ENCODE peak calls at places on chromosomes 12 and 14, in nine cellular contexts. P is CD8-positive, alpha-beta T cell; H is WERI-Rb-1; J is endothelial cell; V is CD4-positive, alpha-beta T cell; A is endothelial cell of umbilical vein; T is AG10803; G is kidney; O is sigmoid colon. N is an unnamed sample.

GRCh38 chr12:121534495-121535148 is 46.2 kb downstream of the KDM2B start:
- DNase-seq in P (peak; percentile 70), H (no peak), J (no peak), V (peak; percentile 18), A (no peak), T (no peak), G (peak; percentile 45), O (peak; percentile 48), N (no peak)

GRCh38 chr14:104894331-104895206 is 29.5 kb downstream of the CEP170B start:
- DNase-seq in P (peak; percentile 37), H (no peak), J (peak; percentile 21), V (no peak), A (peak; percentile 15), T (no peak), G (peak; percentile 80), O (peak; percentile 59), N (no peak)

GRCh38 chr14:49940805-49941421 is 48.0 kb downstream of the ARF6 start:
- DNase-seq in P (no peak), H (no peak), J (no peak), V (peak; percentile 10), A (peak; percentile 29), T (peak; percentile 82), G (no peak), O (no peak), N (no peak)

GRCh38 chr12:50542448-50542847 is 37.7 kb downstream of the DIP2B start:
- DNase-seq in P (no peak), H (no peak), J (no peak), V (no peak), A (no peak), T (peak; percentile 39), G (no peak), O (no peak), N (no peak)

GRCh38 chr12:83389237-83389996 is 702.7 kb downstream of the TMTC2 start:
- DNase-seq in P (no peak), H (peak; percentile 56), J (peak; percentile 7), V (no peak), A (no peak), T (no peak), G (no peak), O (no peak), N (peak; percentile 3)

GRCh38 chr12:103273645-103274044 is 222.1 kb downstream of the C12orf42 start:
- DNase-seq in P (no peak), H (no peak), J (no peak), V (no peak), A (no peak), T (no peak), G (no peak), O (no peak), N (no peak)

GRCh38 chr12:66268562-66268961 is 33.7 kb upstream of the HELB start:
- DNase-seq in P (no peak), H (no peak), J (no peak), V (no peak), A (no peak), T (no peak), G (no peak), O (no peak), N (no peak)

GRCh38 chr14:52314521-52315354 is 626 bp downstream of the PTGER2 start:
- DNase-seq in P (peak; percentile 70), H (peak; percentile 10), J (peak; percentile 26), V (no peak), A (peak; percentile 6), T (peak; percentile 20), G (peak; percentile 85), O (no peak), N (peak; percentile 9)

GRCh38 chr12:7937867-7938506 is 2.0 kb upstream of the SLC2A3 start:
- DNase-seq in P (no peak), H (no peak), J (no peak), V (no peak), A (peak; percentile 53), T (no peak), G (no peak), O (no peak), N (no peak)

GRCh38 chr12:112307219-112308062 is 74.8 kb downstream of the HECTD4 start:
- DNase-seq in P (no peak), H (no peak), J (no peak), V (no peak), A (no peak), T (peak; percentile 8), G (no peak), O (no peak), N (no peak)

GRCh38 chr12:79251356-79251755 is 386.8 kb downstream of the SYT1 start:
- DNase-seq in P (no peak), H (no peak), J (no peak), V (no peak), A (no peak), T (no peak), G (no peak), O (no peak), N (no peak)

GRCh38 chr12:13116259-13116658 is 12.8 kb upstream of the GSG1 start:
- DNase-seq in P (no peak), H (no peak), J (no peak), V (no peak), A (peak; percentile 54), T (no peak), G (no peak), O (no peak), N (no peak)

GRCh38 chr14:59511916-59512530 is 27.7 kb downstream of the JKAMP start:
- DNase-seq in P (no peak), H (peak; percentile 57), J (peak; percentile 49), V (no peak), A (peak; percentile 8), T (no peak), G (no peak), O (no peak), N (peak; percentile 44)

DNA sequence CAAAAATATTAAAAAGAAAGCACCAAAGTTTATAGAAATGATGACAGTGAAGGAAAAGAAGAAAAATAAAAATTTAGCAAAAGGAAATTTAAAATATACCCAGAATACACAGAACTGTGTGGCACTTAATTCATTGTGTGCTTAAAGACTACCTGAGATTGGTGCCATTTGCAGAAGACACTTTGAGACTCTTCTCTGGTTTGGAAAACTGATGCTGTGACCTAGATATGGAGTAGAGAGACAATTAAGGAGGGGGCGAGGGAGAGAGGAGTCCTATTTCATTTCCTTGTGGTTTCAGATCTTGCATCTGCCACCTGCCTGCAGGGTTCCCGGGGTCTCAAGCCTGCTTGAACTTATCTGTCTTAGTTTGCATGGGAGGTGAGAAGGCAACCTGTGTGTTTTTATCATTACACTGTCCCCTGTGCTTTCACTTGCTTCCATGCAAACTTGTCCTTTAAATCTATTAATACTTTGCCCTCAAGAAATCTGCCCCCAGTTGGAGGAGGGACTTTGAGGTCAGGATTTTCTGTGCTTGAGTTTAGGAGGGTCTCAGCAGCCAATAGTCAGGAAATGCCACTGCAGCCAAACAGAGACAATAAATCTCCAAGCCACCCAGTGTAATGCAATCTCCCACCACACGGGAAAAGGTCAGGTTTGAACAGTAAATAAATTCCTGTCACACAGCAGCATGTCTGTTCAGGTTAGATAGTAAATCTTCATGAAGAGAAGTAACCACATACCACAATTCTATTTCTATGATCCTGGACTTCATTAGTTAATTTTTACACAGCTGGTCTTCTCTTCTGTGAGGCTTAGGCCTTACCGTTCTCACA is 119.4 kb downstream of the CAND1 start:
- DNase-seq in P (no peak), H (peak; percentile 19), J (peak; percentile 16), V (no peak), A (no peak), T (no peak), G (no peak), O (no peak), N (no peak)
- TF ChIP-seq CTCF in P (no peak), H (peak; percentile 31), J (peak; percentile 72), V (no peak), A (no peak), T (no peak), G (no peak), O (no peak), N (peak; percentile 60)

GRCh38 chr14:27553820-27554219 is 956.0 kb upstream of the NOVA1 start:
- DNase-seq in P (no peak), H (no peak), J (no peak), V (no peak), A (peak; percentile 1), T (no peak), G (no peak), O (no peak), N (no peak)
- TF ChIP-seq CTCF in P (no peak), H (no peak), J (no peak), V (no peak), A (no peak), T (no peak), G (peak; percentile 22), O (no peak), N (peak; percentile 33)

GRCh38 chr14:34496679-34497513 is 34.9 kb upstream of the SPTSSA start:
- DNase-seq in P (no peak), H (no peak), J (peak; percentile 8), V (no peak), A (peak; percentile 64), T (peak; percentile 98), G (peak; percentile 87), O (peak; percentile 97), N (peak; percentile 26)
- TF ChIP-seq CTCF in P (no peak), H (no peak), J (no peak), V (no peak), A (no peak), T (peak; percentile 50), G (no peak), O (no peak), N (no peak)

GRCh38 chr12:93091851-93092558 is 162.9 kb upstream of the EEA1 start:
- DNase-seq in P (no peak), H (peak; percentile 36), J (no peak), V (no peak), A (no peak), T (no peak), G (no peak), O (no peak), N (no peak)
- TF ChIP-seq CTCF in P (no peak), H (no peak), J (no peak), V (no peak), A (no peak), T (no peak), G (no peak), O (no peak), N (no peak)

GRCh38 chr12:14239350-14239934 is 126.0 kb upstream of the ATF7IP start:
- DNase-seq in P (peak; percentile 64), H (peak; percentile 19), J (no peak), V (no peak), A (no peak), T (peak; percentile 71), G (no peak), O (no peak), N (peak; percentile 39)
- TF ChIP-seq CTCF in P (no peak), H (no peak), J (no peak), V (no peak), A (no peak), T (peak; percentile 33), G (no peak), O (no peak), N (peak; percentile 45)

GRCh38 chr14:46663382-46663781 is 11.8 kb upstream of the RPL10L start:
- DNase-seq in P (no peak), H (no peak), J (no peak), V (no peak), A (no peak), T (no peak), G (no peak), O (no peak), N (no peak)

DNA sequence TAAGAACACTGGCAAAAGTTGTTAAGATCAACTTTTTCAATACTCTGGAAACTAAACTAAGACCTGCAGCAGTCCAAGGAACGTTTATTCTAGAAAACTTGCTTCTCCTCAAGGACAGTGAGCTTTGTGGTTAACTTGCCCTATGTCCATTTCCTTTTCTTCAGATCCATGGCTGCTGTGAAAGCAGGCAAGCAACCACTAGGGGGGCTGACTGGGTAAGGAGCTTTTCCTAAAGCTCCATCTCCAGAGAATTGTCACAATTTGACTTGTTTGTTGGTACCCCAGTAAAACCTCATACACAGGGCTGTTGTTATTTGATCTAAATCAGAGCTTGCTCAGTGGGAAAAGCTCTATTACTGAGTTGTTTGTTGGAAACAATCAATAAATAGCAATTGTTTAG is 10.1 kb upstream of the RPL10L start:
- DNase-seq in P (no peak), H (no peak), J (no peak), V (no peak), A (no peak), T (no peak), G (no peak), O (no peak), N (no peak)
- TF ChIP-seq CTCF in P (no peak), H (peak; percentile 66), J (peak; percentile 41), V (no peak), A (no peak), T (no peak), G (peak; percentile 2), O (no peak), N (peak; percentile 54)

N was measured in neural crest cell.